ENCODE peak calls at places on chromosomes 1 and 21, in four cellular contexts. One of them, this sample, is unnamed.

GRCh38 chr1:5976726-5977493 is 15.3 kb downstream of the NPHP4 start:
- DNase-seq in cardiac muscle cell: no peak
- DNase-seq in upper lobe of right lung: peak; percentile 51
- DNase-seq in stomach: no peak
- DNase-seq in this sample: no peak

GRCh38 chr1:192224386-192224785 is 66.1 kb downstream of the RGS18 start:
- DNase-seq in cardiac muscle cell: peak; percentile 6
- DNase-seq in upper lobe of right lung: no peak
- DNase-seq in stomach: no peak
- DNase-seq in this sample: no peak

GRCh38 chr1:116674761-116675160 is 7.2 kb upstream of the IGSF3 start:
- DNase-seq in cardiac muscle cell: no peak
- DNase-seq in upper lobe of right lung: no peak
- DNase-seq in stomach: no peak
- DNase-seq in this sample: no peak

GRCh38 chr1:53266038-53266437 is 27.7 kb upstream of the MAGOH start:
- DNase-seq in cardiac muscle cell: no peak
- DNase-seq in upper lobe of right lung: no peak
- DNase-seq in stomach: no peak
- DNase-seq in this sample: no peak

GRCh38 chr1:87143413-87144135 is 185.1 kb upstream of the LMO4 start:
- DNase-seq in cardiac muscle cell: no peak
- DNase-seq in upper lobe of right lung: no peak
- DNase-seq in stomach: no peak
- DNase-seq in this sample: no peak

GRCh38 chr1:51484591-51484990 is 34.5 kb downstream of the EPS15 start:
- DNase-seq in cardiac muscle cell: no peak
- DNase-seq in upper lobe of right lung: no peak
- DNase-seq in stomach: no peak
- DNase-seq in this sample: no peak

GRCh38 chr1:59638172-59638800 is 176.5 kb upstream of the HOOK1 start:
- DNase-seq in cardiac muscle cell: no peak
- DNase-seq in upper lobe of right lung: no peak
- DNase-seq in stomach: no peak
- DNase-seq in this sample: no peak

GRCh38 chr1:53121319-53122172 is 20.9 kb downstream of the SLC1A7 start:
- DNase-seq in cardiac muscle cell: no peak
- DNase-seq in upper lobe of right lung: no peak
- DNase-seq in stomach: peak; percentile 31
- DNase-seq in this sample: no peak

GRCh38 chr1:6888268-6888667 is 103.0 kb downstream of the CAMTA1 start:
- DNase-seq in cardiac muscle cell: no peak
- DNase-seq in upper lobe of right lung: no peak
- DNase-seq in stomach: no peak
- DNase-seq in this sample: no peak

GRCh38 chr1:7570311-7570710 is 200.8 kb upstream of the VAMP3 start:
- DNase-seq in cardiac muscle cell: no peak
- DNase-seq in upper lobe of right lung: no peak
- DNase-seq in stomach: peak; percentile 80
- DNase-seq in this sample: no peak

GRCh38 chr21:40176732-40177131 is 309.5 kb downstream of the PCP4 start:
- DNase-seq in cardiac muscle cell: no peak
- DNase-seq in upper lobe of right lung: no peak
- DNase-seq in stomach: no peak
- DNase-seq in this sample: no peak

GRCh38 chr1:156006666-156007376 is 13.9 kb downstream of the SSR2 start:
- DNase-seq in cardiac muscle cell: peak; percentile 55
- DNase-seq in upper lobe of right lung: no peak
- DNase-seq in stomach: no peak
- DNase-seq in this sample: no peak

GRCh38 chr1:47646676-47647075 is 208.8 kb downstream of the FOXD2 start:
- DNase-seq in cardiac muscle cell: no peak
- DNase-seq in upper lobe of right lung: no peak
- DNase-seq in stomach: no peak
- DNase-seq in this sample: no peak

DNA sequence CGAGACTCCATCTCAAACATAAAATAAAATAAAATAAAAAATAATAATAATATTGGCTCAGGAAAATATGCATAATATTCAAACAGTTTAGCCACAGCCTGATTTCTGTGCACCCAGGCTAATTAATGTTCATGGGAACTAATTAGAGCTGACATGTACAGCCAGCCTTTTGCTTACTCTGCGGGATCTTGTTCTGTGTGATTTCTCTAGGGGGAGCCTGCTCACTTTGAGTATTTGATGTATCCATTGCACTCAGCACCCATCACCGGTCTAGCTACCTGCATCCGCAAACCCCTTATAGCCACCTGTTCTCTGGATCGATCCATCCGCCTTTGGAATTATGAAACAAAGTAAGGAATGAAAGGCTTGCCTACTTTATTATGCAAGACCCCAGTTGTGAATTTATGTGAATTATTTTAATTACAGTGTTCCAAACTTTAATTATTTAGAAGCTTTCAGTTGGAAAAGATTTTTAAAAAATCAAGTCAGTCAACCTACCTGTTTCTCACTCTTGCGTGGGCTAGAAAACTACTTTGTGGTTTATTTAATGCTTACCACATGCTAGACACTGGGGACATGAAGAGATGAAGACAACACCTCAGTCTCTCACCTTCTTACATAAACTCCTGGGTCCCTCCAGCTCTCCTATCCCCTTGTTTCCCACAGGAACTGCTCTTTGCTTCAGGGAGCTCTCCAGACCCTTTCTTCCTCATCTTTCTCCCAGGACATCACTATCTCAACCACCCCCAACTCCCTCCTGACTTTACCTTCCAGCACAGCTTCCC is 25.4 kb downstream of the CFAP57 start:
- DNase-seq in cardiac muscle cell: no peak
- DNase-seq in upper lobe of right lung: no peak
- DNase-seq in stomach: no peak
- DNase-seq in this sample: no peak
- H3K27ac ChIP-seq in cardiac muscle cell: no peak overlapping the region
- H3K27ac ChIP-seq in upper lobe of right lung: no peak overlapping the region
- H3K27ac ChIP-seq in stomach: no peak overlapping the region
- H3K27ac ChIP-seq in this sample: no peak overlapping the region

DNA sequence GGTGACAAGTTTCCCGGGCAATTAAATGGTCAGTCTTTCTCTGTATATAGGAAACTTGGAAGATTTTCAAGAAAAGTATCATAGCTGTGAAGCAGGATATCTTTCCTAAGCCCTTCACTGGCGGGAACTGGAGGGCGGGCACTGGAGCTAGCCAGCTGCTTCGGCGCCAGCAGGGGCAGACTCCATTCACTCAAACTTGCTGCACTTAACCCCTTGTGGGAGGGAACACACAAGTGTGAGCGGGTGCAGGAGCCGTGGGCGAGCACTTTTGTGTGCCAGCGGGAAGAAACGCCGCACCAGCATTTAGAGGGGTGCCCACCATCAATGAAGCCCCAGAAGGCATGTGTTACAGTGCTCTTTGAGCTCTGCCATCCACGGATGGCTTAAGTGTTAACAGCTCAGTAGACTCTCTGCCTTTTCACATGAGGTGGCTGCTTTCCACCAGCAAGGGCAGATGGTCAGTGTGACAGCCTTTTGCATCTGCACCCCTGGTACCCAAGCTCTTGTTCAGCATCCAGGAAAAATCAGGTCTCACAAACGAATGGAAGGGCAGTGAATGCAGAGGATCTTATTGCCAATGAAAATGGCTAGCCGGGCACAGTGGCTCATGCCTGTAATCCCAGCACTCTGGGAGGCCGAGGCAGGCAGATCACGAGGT is 232.0 kb upstream of the KAZN start:
- DNase-seq in cardiac muscle cell: peak; percentile 43
- DNase-seq in upper lobe of right lung: no peak
- DNase-seq in stomach: no peak
- DNase-seq in this sample: no peak
- TF ChIP-seq CTCF in cardiac muscle cell: peak; percentile 12
- TF ChIP-seq CTCF in upper lobe of right lung: no peak
- TF ChIP-seq CTCF in stomach: no peak
- TF ChIP-seq CTCF in this sample: no peak

GRCh38 chr1:230600111-230601000 is 41.9 kb upstream of the COG2 start:
- DNase-seq in cardiac muscle cell: no peak
- DNase-seq in upper lobe of right lung: no peak
- DNase-seq in stomach: no peak
- DNase-seq in this sample: no peak

GRCh38 chr1:230596306-230596705 is 46.0 kb upstream of the COG2 start:
- DNase-seq in cardiac muscle cell: no peak
- DNase-seq in upper lobe of right lung: no peak
- DNase-seq in stomach: no peak
- DNase-seq in this sample: no peak

GRCh38 chr1:230594374-230594773 is 47.9 kb upstream of the COG2 start:
- DNase-seq in cardiac muscle cell: no peak
- DNase-seq in upper lobe of right lung: no peak
- DNase-seq in stomach: no peak
- DNase-seq in this sample: no peak

GRCh38 chr1:230592848-230593247 is 49.4 kb upstream of the COG2 start:
- DNase-seq in cardiac muscle cell: no peak
- DNase-seq in upper lobe of right lung: no peak
- DNase-seq in stomach: no peak
- DNase-seq in this sample: no peak

DNA sequence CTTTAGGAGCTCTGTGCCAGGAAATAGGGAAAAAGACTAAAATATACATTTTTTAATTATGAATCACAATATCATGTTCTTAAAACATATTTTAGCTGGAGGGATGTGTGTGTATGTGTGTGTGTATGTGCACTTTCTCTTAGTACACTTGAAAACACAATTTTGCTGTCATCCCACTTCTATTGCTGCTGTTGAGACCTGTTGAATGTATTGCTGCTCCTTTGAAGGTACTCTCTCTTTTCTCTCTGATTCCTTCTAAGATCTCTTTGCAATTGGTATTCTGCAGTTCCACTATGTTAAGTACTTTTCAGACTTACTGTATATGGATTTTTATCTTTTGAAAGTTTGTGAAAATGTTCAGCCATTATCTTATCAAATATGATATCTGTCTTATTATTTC is 43.5 kb upstream of the COG2 start:
- DNase-seq in cardiac muscle cell: no peak
- DNase-seq in upper lobe of right lung: no peak
- DNase-seq in stomach: no peak
- DNase-seq in this sample: no peak
- H3K27ac ChIP-seq in cardiac muscle cell: no peak overlapping the region
- H3K27ac ChIP-seq in upper lobe of right lung: no peak overlapping the region
- H3K27ac ChIP-seq in stomach: no peak overlapping the region
- H3K27ac ChIP-seq in this sample: no peak overlapping the region

DNA sequence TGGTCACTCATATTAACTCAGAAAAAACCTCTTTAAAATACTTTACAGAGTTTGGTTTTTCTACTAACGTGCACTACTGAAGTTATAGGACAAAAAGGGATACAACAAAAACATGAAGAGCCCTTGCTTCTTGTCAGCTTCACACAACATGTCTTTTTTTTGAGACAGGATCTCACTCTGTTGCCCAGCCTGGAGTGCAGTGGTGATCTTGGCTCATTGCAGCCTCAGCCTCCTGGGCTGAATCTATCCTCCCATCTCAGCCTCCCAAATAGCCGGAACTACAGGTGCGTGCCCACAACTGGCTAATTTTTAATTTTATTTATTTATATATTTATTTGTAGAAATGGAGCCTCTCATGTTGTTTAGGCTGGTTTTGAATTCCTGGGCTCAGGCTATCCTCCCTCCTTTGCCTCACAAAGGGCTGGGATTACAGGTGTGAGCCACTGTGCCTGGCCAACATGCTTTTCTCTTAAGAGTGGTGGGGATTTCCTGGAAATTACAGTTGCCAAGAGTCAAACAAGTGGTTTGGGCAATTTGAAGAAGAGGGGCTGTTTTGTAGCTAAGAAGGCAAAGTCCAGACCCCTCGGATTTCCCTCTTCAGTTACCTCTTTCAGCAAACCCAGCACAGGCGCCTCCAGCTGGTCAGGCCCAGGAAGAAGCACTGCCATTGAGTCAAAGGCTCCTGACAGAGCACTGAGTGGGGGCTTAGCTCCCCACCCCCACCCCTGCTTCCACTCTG is 6.4 kb upstream of the SMPDL3B start:
- DNase-seq in cardiac muscle cell: no peak
- DNase-seq in upper lobe of right lung: peak; percentile 58
- DNase-seq in stomach: no peak
- DNase-seq in this sample: no peak
- TF ChIP-seq CTCF in cardiac muscle cell: no peak
- TF ChIP-seq CTCF in upper lobe of right lung: no peak
- TF ChIP-seq CTCF in stomach: no peak
- TF ChIP-seq CTCF in this sample: no peak

GRCh38 chr1:85612704-85613361 is 32.3 kb downstream of the CCN1 start:
- DNase-seq in cardiac muscle cell: peak; percentile 74
- DNase-seq in upper lobe of right lung: no peak
- DNase-seq in stomach: no peak
- DNase-seq in this sample: no peak
- H3K27ac ChIP-seq in cardiac muscle cell: peak overlapping the region; percentile 91
- H3K27ac ChIP-seq in upper lobe of right lung: peak overlapping the region; percentile 81
- H3K27ac ChIP-seq in stomach: peak overlapping the region; percentile 64
- H3K27ac ChIP-seq in this sample: no peak overlapping the region

GRCh38 chr1:18575620-18576019 is 55.0 kb upstream of the PAX7 start:
- DNase-seq in cardiac muscle cell: peak; percentile 35
- DNase-seq in upper lobe of right lung: peak; percentile 84
- DNase-seq in stomach: peak; percentile 80
- DNase-seq in this sample: peak; percentile 33
- TF ChIP-seq CTCF in cardiac muscle cell: peak; percentile 65
- TF ChIP-seq CTCF in upper lobe of right lung: peak; percentile 76
- TF ChIP-seq CTCF in stomach: peak; percentile 50
- TF ChIP-seq CTCF in this sample: no peak

DNA sequence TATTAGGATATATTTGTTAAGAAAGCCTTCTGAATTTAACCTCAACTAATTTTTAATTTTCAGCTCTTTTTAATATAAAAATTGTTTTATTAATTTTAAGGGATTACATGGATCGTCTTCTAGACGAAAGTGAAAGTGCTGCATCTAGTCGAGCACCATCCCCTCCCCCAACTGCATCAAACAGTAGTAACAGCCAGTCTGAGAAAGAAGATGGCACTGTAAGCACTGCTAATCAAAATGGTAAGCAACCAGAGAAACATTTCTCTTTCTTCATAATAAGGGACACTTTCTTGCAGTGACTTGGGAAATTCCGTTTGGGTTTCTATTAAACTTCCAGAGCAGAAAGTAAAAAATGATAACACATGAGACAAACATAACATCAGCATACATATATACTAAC is 56.9 kb downstream of the MIER1 start:
- DNase-seq in cardiac muscle cell: no peak
- DNase-seq in upper lobe of right lung: no peak
- DNase-seq in stomach: no peak
- DNase-seq in this sample: peak; percentile 18
- H3K27ac ChIP-seq in cardiac muscle cell: no peak overlapping the region
- H3K27ac ChIP-seq in upper lobe of right lung: no peak overlapping the region
- H3K27ac ChIP-seq in stomach: peak overlapping the region; percentile 46
- H3K27ac ChIP-seq in this sample: peak overlapping the region; percentile 5

GRCh38 chr1:28893403-28894102 is 20.8 kb upstream of the EPB41 start:
- DNase-seq in cardiac muscle cell: no peak
- DNase-seq in upper lobe of right lung: no peak
- DNase-seq in stomach: no peak
- DNase-seq in this sample: no peak
- TF ChIP-seq CTCF in cardiac muscle cell: peak; percentile 36
- TF ChIP-seq CTCF in upper lobe of right lung: no peak
- TF ChIP-seq CTCF in stomach: no peak
- TF ChIP-seq CTCF in this sample: peak; percentile 23